ENCODE peak calls at places on chromosomes 4 and X, in four cellular contexts. T, O, N and B are unnamed samples.

GRCh38 chr4:75950416-75950815 is 9.6 kb upstream of the NAAA start:
- DNase-seq in T (no peak), O (peak; percentile 41), N (no peak), B (no peak)

GRCh38 chr4:151205722-151206121 is 71.2 kb upstream of the PRSS48 start:
- DNase-seq in T (no peak), O (no peak), N (no peak), B (no peak)

GRCh38 chrX:11363069-11363594 is 69.9 kb downstream of the AMELX start:
- DNase-seq in T (no peak), O (no peak), N (peak; percentile 56), B (no peak)

GRCh38 chrX:154372612-154373022 is 1.8 kb downstream of the FLNA start:
- DNase-seq in T (no peak), O (peak; percentile 65), N (no peak), B (peak; percentile 80)

GRCh38 chr4:174244441-174244840 is 39.0 kb downstream of the FBXO8 start:
- DNase-seq in T (no peak), O (peak; percentile 25), N (no peak), B (no peak)

GRCh38 chr4:46844325-46844917 is 64.6 kb downstream of the COX7B2 start:
- DNase-seq in T (no peak), O (peak; percentile 61), N (peak; percentile 68), B (peak; percentile 9)

GRCh38 chrX:9180623-9181022 is 146.7 kb upstream of the FAM9B start:
- DNase-seq in T (no peak), O (no peak), N (no peak), B (no peak)

GRCh38 chrX:148601034-148601433 is 100.6 kb downstream of the AFF2 start:
- DNase-seq in T (no peak), O (no peak), N (no peak), B (no peak)

GRCh38 chr4:133394971-133395627 is 246.0 kb downstream of the PCDH10 start:
- DNase-seq in T (no peak), O (no peak), N (no peak), B (no peak)

GRCh38 chrX:112834016-112834855 is 6.4 kb downstream of the AMOT start:
- DNase-seq in T (no peak), O (peak; percentile 77), N (no peak), B (no peak)

GRCh38 chrX:44244008-44244407 is 99.5 kb downstream of the EFHC2 start:
- DNase-seq in T (no peak), O (peak; percentile 29), N (no peak), B (peak; percentile 48)

GRCh38 chrX:110316351-110317078 is 1.4 kb downstream of the AMMECR1 start:
- DNase-seq in T (no peak), O (no peak), N (no peak), B (no peak)

GRCh38 chrX:114127411-114128025 is 456.4 kb upstream of the HTR2C start:
- DNase-seq in T (no peak), O (no peak), N (no peak), B (no peak)

GRCh38 chrX:36160056-36160455 is 240.5 kb downstream of the CFAP47 start:
- DNase-seq in T (no peak), O (no peak), N (no peak), B (no peak)

GRCh38 chr4:69617083-69617694 is 22.3 kb downstream of the UGT2A2 start:
- DNase-seq in T (no peak), O (peak; percentile 12), N (no peak), B (no peak)

GRCh38 chr4:189090174-189090814 is 850.4 kb upstream of the FRG1 start:
- DNase-seq in T (no peak), O (peak; percentile 45), N (no peak), B (no peak)

GRCh38 chr4:159010563-159011260 is 92.2 kb upstream of the RAPGEF2 start:
- DNase-seq in T (no peak), O (peak; percentile 67), N (peak; percentile 50), B (no peak)

GRCh38 chr4:119100640-119101039 is 35.0 kb upstream of the MYOZ2 start:
- DNase-seq in T (no peak), O (no peak), N (no peak), B (no peak)

GRCh38 chr4:141571368-141571767 is 65.0 kb upstream of the IL15 start:
- DNase-seq in T (no peak), O (peak; percentile 60), N (no peak), B (no peak)

GRCh38 chr4:182862921-182863320 is 54.3 kb downstream of the DCTD start:
- DNase-seq in T (no peak), O (no peak), N (no peak), B (no peak)

GRCh38 chr4:131764730-131765129 is 1384.4 kb upstream of the PCDH10 start:
- DNase-seq in T (no peak), O (no peak), N (no peak), B (no peak)

GRCh38 chr4:164204434-164204833 is 549.5 kb upstream of the SMIM31 start:
- DNase-seq in T (no peak), O (peak; percentile 12), N (no peak), B (no peak)

GRCh38 chrX:68833448-68833805 is 4.6 kb downstream of the EFNB1 start:
- DNase-seq in T (no peak), O (no peak), N (peak; percentile 33), B (no peak)

GRCh38 chrX:68832516-68833447 is 4.0 kb downstream of the EFNB1 start:
- DNase-seq in T (no peak), O (no peak), N (peak; percentile 37), B (no peak)

GRCh38 chrX:68834371-68835103 is 5.7 kb downstream of the EFNB1 start:
- DNase-seq in T (no peak), O (no peak), N (peak; percentile 52), B (no peak)

GRCh38 chrX:68835104-68835442 is 6.3 kb downstream of the EFNB1 start:
- DNase-seq in T (no peak), O (no peak), N (peak; percentile 21), B (no peak)

GRCh38 chrX:68833855-68834331 is 5.1 kb downstream of the EFNB1 start:
- DNase-seq in T (no peak), O (no peak), N (peak; percentile 67), B (no peak)
- H3K27me3 ChIP-seq in T (no peaks in the 10 kb centered on the region), O (no peaks in the 10 kb centered on the region), N (no peaks in the 10 kb centered on the region), B (no peaks in the 10 kb centered on the region)

GRCh38 chr4:13893987-13894386 is 266.5 kb upstream of the BOD1L1 start:
- DNase-seq in T (no peak), O (no peak), N (no peak), B (no peak)

GRCh38 chr4:13888112-13888511 is 260.6 kb upstream of the BOD1L1 start:
- DNase-seq in T (no peak), O (peak; percentile 93), N (no peak), B (no peak)

GRCh38 chr4:13893221-13893620 is 265.7 kb upstream of the BOD1L1 start:
- DNase-seq in T (no peak), O (peak; percentile 32), N (no peak), B (no peak)

GRCh38 chr4:13891544-13891939 is 264.0 kb upstream of the BOD1L1 start:
- DNase-seq in T (no peak), O (peak; percentile 71), N (no peak), B (no peak)

GRCh38 chr4:13892739-13893105 is 265.2 kb upstream of the BOD1L1 start:
- DNase-seq in T (no peak), O (peak; percentile 65), N (no peak), B (no peak)
- H3K4me3 ChIP-seq in T (no peak overlapping the region), O (no peak overlapping the region), N (no peak overlapping the region), B (no peak overlapping the region)

DNA sequence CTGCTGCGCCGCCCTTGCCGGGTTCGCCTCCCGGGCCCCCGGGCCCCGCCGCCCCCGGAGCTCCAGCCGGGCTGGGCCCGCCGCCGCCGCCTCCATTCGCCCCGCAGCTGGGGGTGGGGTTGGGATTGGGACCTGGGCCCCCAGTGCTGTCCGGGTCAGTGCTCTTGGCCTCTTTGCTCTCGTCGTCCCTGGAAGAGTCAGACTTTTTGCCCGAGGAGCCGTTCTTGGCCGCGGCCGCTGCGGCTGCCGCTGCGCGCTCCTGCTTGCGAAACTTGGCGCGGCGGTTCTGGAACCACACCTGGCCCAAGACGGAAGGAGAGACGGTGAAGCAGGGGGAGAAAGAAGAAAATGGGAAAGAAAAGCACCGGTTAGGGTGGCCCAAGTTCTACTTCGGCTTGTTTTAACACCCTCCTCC is 2.5 kb downstream of the PHOX2B start:
- DNase-seq in T (no peak), O (no peak), N (no peak), B (no peak)
- H3K9me3 ChIP-seq in T (no peaks in the 10 kb centered on the region), O (peaks cover 28% of the 10 kb centered on the region), N (no peaks in the 10 kb centered on the region), B (no peaks in the 10 kb centered on the region)

DNA sequence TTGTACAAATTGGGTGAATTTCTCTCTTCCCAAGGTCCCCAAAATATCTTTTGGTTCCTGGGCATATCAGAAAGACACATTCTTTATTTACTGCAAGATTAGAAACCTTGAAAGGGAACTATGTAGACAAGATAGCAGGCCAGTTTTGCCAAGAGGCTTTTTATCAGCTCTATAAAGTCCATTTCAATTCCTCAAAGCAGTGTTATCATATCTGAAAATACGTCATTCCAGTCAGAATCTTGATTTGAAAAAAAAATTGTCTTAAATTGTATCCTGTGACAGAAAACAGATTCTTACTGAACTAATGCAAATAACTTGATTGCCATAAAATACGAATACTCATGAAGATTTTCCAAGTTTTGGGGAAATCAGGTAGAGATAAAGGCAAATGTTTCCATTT is 37.0 kb upstream of the NSG1 start:
- DNase-seq in T (no peak), O (no peak), N (no peak), B (no peak)
- H3K27me3 ChIP-seq in T (no peaks in the 10 kb centered on the region), O (peaks cover 16% of the 10 kb centered on the region), N (no peaks in the 10 kb centered on the region), B (no peaks in the 10 kb centered on the region)